ENCODE peak calls at places on chromosomes 11 and 22, in seven cellular contexts. T is stimulated activated CD4-positive, alpha-beta T cell treated with anti-CD3 and anti-CD28 coated beads, Interleukin-4, amount 100 ng/mL, for 4 hours; K is left kidney; Q is iPS-NIHi11; H is HEK293T; Y is Calu3; J is endothelial cell. V is an unnamed sample.

GRCh38 chr11:72328366-72329224 is 84.6 kb upstream of the PHOX2A start:
- DNase-seq in T (no peak), K (peak; percentile 53), Q (no peak), H (no peak), Y (no peak), J (no peak), V (no peak)

GRCh38 chr11:123640677-123641494 is 13.5 kb downstream of the SCN3B start:
- DNase-seq in T (peak; percentile 34), K (peak; percentile 76), Q (peak; percentile 81), H (peak; percentile 77), Y (peak; percentile 43), J (peak; percentile 65), V (peak; percentile 29)

GRCh38 chr11:43547411-43547718 is 133.2 kb upstream of the HSD17B12 start:
- DNase-seq in T (no peak), K (peak; percentile 79), Q (peak; percentile 52), H (no peak), Y (no peak), J (no peak), V (no peak)

GRCh38 chr22:44214187-44214586 is 33.5 kb downstream of the PARVG start:
- DNase-seq in T (no peak), K (no peak), Q (no peak), H (no peak), Y (no peak), J (no peak), V (no peak)

GRCh38 chr11:108734956-108735559 is 70.2 kb downstream of the DDX10 start:
- DNase-seq in T (no peak), K (peak; percentile 24), Q (peak; percentile 18), H (no peak), Y (no peak), J (no peak), V (peak; percentile 3)

GRCh38 chr11:8732276-8732675 is 49.7 kb downstream of the RPL27A start:
- DNase-seq in T (no peak), K (no peak), Q (no peak), H (no peak), Y (no peak), J (no peak), V (no peak)

GRCh38 chr11:269146-269890 is 8.9 kb upstream of the NLRP6 start:
- DNase-seq in T (no peak), K (no peak), Q (no peak), H (no peak), Y (no peak), J (no peak), V (peak; percentile 30)

GRCh38 chr11:128069665-128070064 is 517.7 kb downstream of the ETS1 start:
- DNase-seq in T (no peak), K (no peak), Q (no peak), H (no peak), Y (no peak), J (no peak), V (no peak)

GRCh38 chr11:95193541-95193940 is 37.5 kb downstream of the SESN3 start:
- DNase-seq in T (no peak), K (no peak), Q (no peak), H (no peak), Y (no peak), J (no peak), V (no peak)

GRCh38 chr11:45847908-45848316 is 637 bp downstream of the CRY2 start:
- DNase-seq in T (peak; percentile 9), K (peak; percentile 80), Q (peak; percentile 46), H (peak; percentile 61), Y (peak; percentile 38), J (peak; percentile 37), V (peak; percentile 44)

GRCh38 chr11:123581651-123582399 is 72.6 kb downstream of the SCN3B start:
- DNase-seq in T (no peak), K (no peak), Q (no peak), H (no peak), Y (no peak), J (no peak), V (no peak)

GRCh38 chr11:132686827-132687370 is 845.4 kb downstream of the OPCML start:
- DNase-seq in T (no peak), K (no peak), Q (no peak), H (no peak), Y (no peak), J (no peak), V (no peak)

GRCh38 chr11:57249384-57250319 is 12.6 kb upstream of the APLNR start:
- DNase-seq in T (peak; percentile 50), K (peak; percentile 75), Q (peak; percentile 58), H (peak; percentile 57), Y (peak; percentile 77), J (peak; percentile 81), V (peak; percentile 63)

GRCh38 chr11:61969838-61970452 is 2.5 kb upstream of the FTH1 start:
- DNase-seq in T (no peak), K (no peak), Q (no peak), H (no peak), Y (no peak), J (no peak), V (peak; percentile 48)

GRCh38 chr22:50340157-50340879 is 2.8 kb upstream of the PPP6R2 start:
- DNase-seq in T (no peak), K (peak; percentile 22), Q (no peak), H (no peak), Y (peak; percentile 29), J (no peak), V (no peak)

GRCh38 chr11:8097926-8098325 is 16.9 kb downstream of the TUB start:
- DNase-seq in T (no peak), K (no peak), Q (no peak), H (no peak), Y (no peak), J (no peak), V (no peak)

GRCh38 chr22:40345801-40346177 is 511 bp upstream of the ADSL start:
- DNase-seq in T (peak; percentile 63), K (no peak), Q (peak; percentile 48), H (peak; percentile 63), Y (no peak), J (no peak), V (peak; percentile 43)

GRCh38 chr11:133115099-133115498 is 417.2 kb downstream of the OPCML start:
- DNase-seq in T (no peak), K (no peak), Q (no peak), H (no peak), Y (no peak), J (no peak), V (no peak)

GRCh38 chr11:69834811-69835800 is 15.9 kb upstream of the FGF3 start:
- DNase-seq in T (no peak), K (no peak), Q (no peak), H (no peak), Y (no peak), J (no peak), V (no peak)

GRCh38 chr11:76622481-76623094 is 48.0 kb downstream of the LRRC32 start:
- DNase-seq in T (no peak), K (no peak), Q (no peak), H (no peak), Y (no peak), J (no peak), V (no peak)

GRCh38 chr22:30575011-30575671 is 676 bp upstream of the GAL3ST1 start:
- DNase-seq in T (no peak), K (peak; percentile 42), Q (peak; percentile 66), H (no peak), Y (no peak), J (no peak), V (no peak)

GRCh38 chr22:23751441-23751996 is 607 bp upstream of the ZNF70 start:
- DNase-seq in T (no peak), K (peak; percentile 83), Q (peak; percentile 46), H (peak; percentile 48), Y (peak; percentile 60), J (no peak), V (peak; percentile 33)

GRCh38 chr11:34331329-34331728 is 26.5 kb downstream of the ABTB2 start:
- DNase-seq in T (no peak), K (no peak), Q (no peak), H (no peak), Y (no peak), J (no peak), V (peak; percentile 45)

GRCh38 chr11:61967924-61968757 is 707 bp upstream of the FTH1 start:
- DNase-seq in T (peak; percentile 32), K (peak; percentile 95), Q (no peak), H (no peak), Y (peak; percentile 41), J (peak; percentile 20), V (peak; percentile 29)

GRCh38 chr11:17790453-17790852 is 55.9 kb downstream of the KCNC1 start:
- DNase-seq in T (no peak), K (no peak), Q (no peak), H (no peak), Y (no peak), J (no peak), V (no peak)

GRCh38 chr11:120601566-120601965 is 90.0 kb downstream of the GRIK4 start:
- DNase-seq in T (no peak), K (no peak), Q (no peak), H (no peak), Y (no peak), J (no peak), V (no peak)

GRCh38 chr11:128294685-128295079 is 292.7 kb downstream of the ETS1 start:
- DNase-seq in T (no peak), K (no peak), Q (no peak), H (no peak), Y (no peak), J (no peak), V (no peak)

GRCh38 chr11:66891849-66892660 is 35.2 kb downstream of the LRFN4 start:
- DNase-seq in T (peak; percentile 18), K (no peak), Q (peak; percentile 51), H (peak; percentile 39), Y (peak; percentile 80), J (no peak), V (peak; percentile 93)

V was measured in LoVo.